ENCODE peak calls at places on chromosomes 16 and 17, in five cellular contexts. I is activated T-helper 9 cell treated with anti-CD3 and anti-CD28 coated beads, Interleukin-2, amount 50 U/mL, for 16 hours; F is caudate nucleus; N is stimulated activated CD8-positive, alpha-beta memory T cell treated with anti-CD3 and anti-CD28 coated beads, Interleukin-4, amount 100 ng/mL, for 24 hours; H is thoracic aorta. V is an unnamed sample.

GRCh38 chr16:81210807-81211206 is 27.7 kb upstream of the BCO1 start:
- DNase-seq in I (no peak), F (no peak), N (no peak), H (no peak), V (no peak)

GRCh38 chr17:68501074-68501473 is 11.2 kb upstream of the PRKAR1A start:
- DNase-seq in I (no peak), F (no peak), N (no peak), H (no peak), V (no peak)

GRCh38 chr16:49929606-49930005 is 73.7 kb upstream of the ZNF423 start:
- DNase-seq in I (no peak), F (no peak), N (no peak), H (no peak), V (no peak)

GRCh38 chr16:75306102-75306762 is 54.8 kb upstream of the BCAR1 start:
- DNase-seq in I (no peak), F (no peak), N (no peak), H (no peak), V (no peak)

GRCh38 chr17:64355536-64356303 is 34.9 kb downstream of the PECAM1 start:
- DNase-seq in I (no peak), F (no peak), N (no peak), H (no peak), V (no peak)

GRCh38 chr17:50564916-50565315 is 4.4 kb downstream of the CACNA1G start:
- DNase-seq in I (no peak), F (no peak), N (no peak), H (peak), V (peak)

GRCh38 chr17:30415491-30415890 is 36.8 kb downstream of the CPD start:
- DNase-seq in I (no peak), F (no peak), N (no peak), H (no peak), V (no peak)

GRCh38 chr16:85984947-85985451 is 86.0 kb downstream of the IRF8 start:
- DNase-seq in I (no peak), F (no peak), N (no peak), H (no peak), V (no peak)

GRCh38 chr17:59440757-59441458 is 109.5 kb downstream of the YPEL2 start:
- DNase-seq in I (peak), F (peak), N (peak), H (peak), V (peak)

GRCh38 chr17:78642707-78643106 is 65.5 kb upstream of the DNAH17 start:
- DNase-seq in I (no peak), F (no peak), N (no peak), H (no peak), V (no peak)

GRCh38 chr17:77216435-77216980 is 75.7 kb downstream of the SEC14L1 start:
- DNase-seq in I (no peak), F (no peak), N (no peak), H (no peak), V (no peak)

GRCh38 chr17:13415877-13416416 is 185.8 kb downstream of the HS3ST3A1 start:
- DNase-seq in I (no peak), F (no peak), N (no peak), H (no peak), V (no peak)

GRCh38 chr17:74759243-74759801 is 10.9 kb downstream of the NHERF1 start:
- DNase-seq in I (no peak), F (no peak), N (no peak), H (no peak), V (no peak)

GRCh38 chr17:4142107-4142900 is 526 bp downstream of the ZZEF1 start:
- DNase-seq in I (peak), F (no peak), N (no peak), H (no peak), V (no peak)

GRCh38 chr17:82445542-82445941 is 5.0 kb downstream of the CYBC1 start:
- DNase-seq in I (no peak), F (no peak), N (no peak), H (no peak), V (no peak)

GRCh38 chr16:71593048-71593999 is 16.4 kb upstream of the TAT start:
- DNase-seq in I (no peak), F (no peak), N (no peak), H (no peak), V (no peak)

GRCh38 chr16:69932691-69933392 is 18.3 kb upstream of the CLEC18A start:
- DNase-seq in I (no peak), F (no peak), N (no peak), H (no peak), V (no peak)

GRCh38 chr17:16391451-16391850 is 10.6 kb downstream of the UBB start:
- DNase-seq in I (no peak), F (no peak), N (no peak), H (no peak), V (no peak)

GRCh38 chr17:31452561-31453110 is 61.2 kb downstream of the RAB11FIP4 start:
- DNase-seq in I (no peak), F (no peak), N (no peak), H (no peak), V (no peak)

GRCh38 chr16:20042848-20043247 is 30.8 kb downstream of the GPR139 start:
- DNase-seq in I (no peak), F (no peak), N (no peak), H (no peak), V (no peak)

GRCh38 chr17:27259356-27259755 is 34.6 kb upstream of the WSB1 start:
- DNase-seq in I (no peak), F (no peak), N (no peak), H (no peak), V (no peak)

GRCh38 chr17:13589658-13590057 is 12.1 kb downstream of the HS3ST3A1 start:
- DNase-seq in I (no peak), F (no peak), N (no peak), H (no peak), V (no peak)

GRCh38 chr16:79613009-79613408 is 12.5 kb upstream of the MAF start:
- DNase-seq in I (no peak), F (no peak), N (no peak), H (no peak), V (no peak)

GRCh38 chr17:32503251-32504165 is 16.7 kb downstream of the CDK5R1 start:
- DNase-seq in I (no peak), F (no peak), N (no peak), H (no peak), V (no peak)

GRCh38 chr16:58409316-58409973 is 17.2 kb downstream of the GINS3 start:
- DNase-seq in I (no peak), F (no peak), N (no peak), H (no peak), V (peak)

GRCh38 chr17:69761767-69762321 is 313.2 kb upstream of the KCNJ16 start:
- DNase-seq in I (no peak), F (no peak), N (no peak), H (no peak), V (no peak)

GRCh38 chr16:1037023-1037933 is 35.3 kb upstream of the SSTR5 start:
- DNase-seq in I (no peak), F (no peak), N (no peak), H (no peak), V (no peak)

GRCh38 chr17:16872836-16873653 is 98.9 kb downstream of the TNFRSF13B start:
- DNase-seq in I (no peak), F (no peak), N (peak), H (no peak), V (no peak)